ENCODE peak calls at places on chromosomes 1 and 21, in seven cellular contexts. One of them, this sample, is unnamed.
A peak's percentile ranks its signal among the peaks of the same experiment; 100 is the strongest.

GRCh38 chr1:195866383-195867222 is 741.6 kb downstream of the KCNT2 start:
- DNase-seq in fibroblast of lung: no peak
- DNase-seq in bronchial epithelial cell: no peak
- DNase-seq in neural progenitor cell: no peak
- DNase-seq in AG04450: no peak
- DNase-seq in GM12864: no peak
- DNase-seq in aorta: no peak
- DNase-seq in this sample: no peak

GRCh38 chr1:64001038-64001437 is 202.4 kb upstream of the UBE2U start:
- DNase-seq in bronchial epithelial cell: no peak
- DNase-seq in fibroblast of lung: peak; percentile 38
- DNase-seq in aorta: no peak
- DNase-seq in GM12864: no peak
- DNase-seq in AG04450: no peak
- DNase-seq in neural progenitor cell: no peak
- DNase-seq in this sample: no peak

GRCh38 chr21:42593007-42593814 is 60.2 kb upstream of the PDE9A start:
- DNase-seq in AG04450: no peak
- DNase-seq in bronchial epithelial cell: peak; percentile 16
- DNase-seq in fibroblast of lung: peak; percentile 50
- DNase-seq in GM12864: no peak
- DNase-seq in neural progenitor cell: peak; percentile 90
- DNase-seq in aorta: no peak
- DNase-seq in this sample: no peak

GRCh38 chr1:21670956-21671902 is 2.1 kb upstream of the RAP1GAP start:
- DNase-seq in neural progenitor cell: no peak
- DNase-seq in aorta: no peak
- DNase-seq in AG04450: no peak
- DNase-seq in GM12864: no peak
- DNase-seq in fibroblast of lung: no peak
- DNase-seq in bronchial epithelial cell: no peak
- DNase-seq in this sample: no peak

GRCh38 chr1:31215083-31215570 is 24.6 kb downstream of the NKAIN1 start:
- DNase-seq in GM12864: no peak
- DNase-seq in aorta: no peak
- DNase-seq in bronchial epithelial cell: no peak
- DNase-seq in neural progenitor cell: no peak
- DNase-seq in AG04450: no peak
- DNase-seq in fibroblast of lung: no peak
- DNase-seq in this sample: no peak

GRCh38 chr1:224356685-224357625 is at the start of gene CNIH4:
- DNase-seq in neural progenitor cell: peak; percentile 96
- DNase-seq in bronchial epithelial cell: peak; percentile 94
- DNase-seq in GM12864: peak; percentile 83
- DNase-seq in fibroblast of lung: peak; percentile 97
- DNase-seq in aorta: peak; percentile 95
- DNase-seq in AG04450: peak; percentile 85
- DNase-seq in this sample: peak; percentile 85

GRCh38 chr1:224783006-224783651 is 146.3 kb upstream of the DNAH14 start:
- DNase-seq in AG04450: no peak
- DNase-seq in fibroblast of lung: no peak
- DNase-seq in aorta: no peak
- DNase-seq in bronchial epithelial cell: no peak
- DNase-seq in GM12864: peak; percentile 24
- DNase-seq in neural progenitor cell: no peak
- DNase-seq in this sample: no peak

GRCh38 chr1:186559601-186560116 is 98.7 kb upstream of the PDC start:
- DNase-seq in AG04450: no peak
- DNase-seq in neural progenitor cell: no peak
- DNase-seq in GM12864: no peak
- DNase-seq in aorta: no peak
- DNase-seq in fibroblast of lung: no peak
- DNase-seq in bronchial epithelial cell: peak; percentile 99
- DNase-seq in this sample: no peak

GRCh38 chr1:68104155-68104554 is 53.7 kb upstream of the DIRAS3 start:
- DNase-seq in aorta: no peak
- DNase-seq in fibroblast of lung: peak; percentile 71
- DNase-seq in GM12864: no peak
- DNase-seq in bronchial epithelial cell: no peak
- DNase-seq in neural progenitor cell: no peak
- DNase-seq in AG04450: peak; percentile 71
- DNase-seq in this sample: peak; percentile 76

GRCh38 chr1:9889411-9889810 is 20.7 kb downstream of the CTNNBIP1 start:
- DNase-seq in AG04450: no peak
- DNase-seq in GM12864: no peak
- DNase-seq in bronchial epithelial cell: no peak
- DNase-seq in aorta: no peak
- DNase-seq in fibroblast of lung: no peak
- DNase-seq in neural progenitor cell: no peak
- DNase-seq in this sample: no peak

GRCh38 chr1:117933769-117934168 is 4.2 kb downstream of the WDR3 start:
- DNase-seq in fibroblast of lung: no peak
- DNase-seq in bronchial epithelial cell: no peak
- DNase-seq in aorta: no peak
- DNase-seq in GM12864: no peak
- DNase-seq in AG04450: no peak
- DNase-seq in neural progenitor cell: no peak
- DNase-seq in this sample: no peak

GRCh38 chr1:85581138-85581801 is 709 bp downstream of the CCN1 start:
- DNase-seq in GM12864: no peak
- DNase-seq in neural progenitor cell: peak; percentile 88
- DNase-seq in fibroblast of lung: peak; percentile 94
- DNase-seq in AG04450: peak; percentile 52
- DNase-seq in aorta: peak; percentile 86
- DNase-seq in bronchial epithelial cell: peak; percentile 63
- DNase-seq in this sample: peak; percentile 65

GRCh38 chr1:36091141-36091540 is 2.4 kb downstream of the ADPRS start:
- DNase-seq in GM12864: no peak
- DNase-seq in aorta: peak; percentile 39
- DNase-seq in AG04450: no peak
- DNase-seq in neural progenitor cell: no peak
- DNase-seq in bronchial epithelial cell: no peak
- DNase-seq in fibroblast of lung: no peak
- DNase-seq in this sample: no peak

GRCh38 chr1:186819140-186819539 is 9.6 kb upstream of the PLA2G4A start:
- DNase-seq in AG04450: peak; percentile 45
- DNase-seq in neural progenitor cell: no peak
- DNase-seq in bronchial epithelial cell: no peak
- DNase-seq in aorta: no peak
- DNase-seq in GM12864: no peak
- DNase-seq in fibroblast of lung: peak; percentile 78
- DNase-seq in this sample: peak; percentile 59

GRCh38 chr21:46129846-46130651 is 25.3 kb downstream of the FTCD start:
- DNase-seq in GM12864: no peak
- DNase-seq in bronchial epithelial cell: no peak
- DNase-seq in aorta: peak; percentile 75
- DNase-seq in fibroblast of lung: no peak
- DNase-seq in neural progenitor cell: no peak
- DNase-seq in AG04450: no peak
- DNase-seq in this sample: no peak

GRCh38 chr1:9537863-9538668 is 1.2 kb upstream of the SLC25A33 start:
- DNase-seq in AG04450: no peak
- DNase-seq in neural progenitor cell: no peak
- DNase-seq in GM12864: no peak
- DNase-seq in aorta: no peak
- DNase-seq in bronchial epithelial cell: peak; percentile 41
- DNase-seq in fibroblast of lung: no peak
- DNase-seq in this sample: no peak

GRCh38 chr1:151849871-151850270 is 3.6 kb downstream of the THEM5 start:
- DNase-seq in GM12864: no peak
- DNase-seq in AG04450: no peak
- DNase-seq in fibroblast of lung: no peak
- DNase-seq in aorta: no peak
- DNase-seq in bronchial epithelial cell: no peak
- DNase-seq in neural progenitor cell: no peak
- DNase-seq in this sample: no peak

GRCh38 chr21:36698160-36699025 is 522 bp upstream of the SIM2 start:
- DNase-seq in GM12864: no peak
- DNase-seq in fibroblast of lung: no peak
- DNase-seq in AG04450: no peak
- DNase-seq in bronchial epithelial cell: no peak
- DNase-seq in aorta: no peak
- DNase-seq in neural progenitor cell: peak; percentile 69
- DNase-seq in this sample: no peak

GRCh38 chr1:153794671-153795324 is 19.6 kb downstream of the SLC27A3 start:
- DNase-seq in neural progenitor cell: peak; percentile 90
- DNase-seq in fibroblast of lung: no peak
- DNase-seq in bronchial epithelial cell: no peak
- DNase-seq in aorta: peak; percentile 69
- DNase-seq in AG04450: no peak
- DNase-seq in GM12864: no peak
- DNase-seq in this sample: no peak

GRCh38 chr1:108038837-108039236 is 73.9 kb upstream of the VAV3 start:
- DNase-seq in aorta: no peak
- DNase-seq in fibroblast of lung: no peak
- DNase-seq in GM12864: no peak
- DNase-seq in AG04450: no peak
- DNase-seq in neural progenitor cell: no peak
- DNase-seq in bronchial epithelial cell: no peak
- DNase-seq in this sample: no peak

GRCh38 chr21:37671381-37671780 is 244.9 kb downstream of the KCNJ6 start:
- DNase-seq in AG04450: no peak
- DNase-seq in fibroblast of lung: no peak
- DNase-seq in bronchial epithelial cell: peak; percentile 52
- DNase-seq in neural progenitor cell: no peak
- DNase-seq in aorta: no peak
- DNase-seq in GM12864: no peak
- DNase-seq in this sample: no peak

GRCh38 chr1:22217811-22218460 is 75.0 kb upstream of the WNT4 start:
- DNase-seq in fibroblast of lung: no peak
- DNase-seq in neural progenitor cell: no peak
- DNase-seq in GM12864: no peak
- DNase-seq in bronchial epithelial cell: no peak
- DNase-seq in aorta: peak; percentile 61
- DNase-seq in AG04450: no peak
- DNase-seq in this sample: no peak

GRCh38 chr1:210233216-210233494 is 559 bp downstream of the SERTAD4 start:
- DNase-seq in fibroblast of lung: no peak
- DNase-seq in GM12864: no peak
- DNase-seq in aorta: peak; percentile 86
- DNase-seq in neural progenitor cell: peak; percentile 56
- DNase-seq in AG04450: no peak
- DNase-seq in bronchial epithelial cell: no peak
- DNase-seq in this sample: no peak

GRCh38 chr1:210232524-210233215 is at the start of gene SERTAD4:
- DNase-seq in aorta: peak; percentile 75
- DNase-seq in GM12864: no peak
- DNase-seq in AG04450: no peak
- DNase-seq in bronchial epithelial cell: peak; percentile 86
- DNase-seq in neural progenitor cell: peak; percentile 67
- DNase-seq in fibroblast of lung: no peak
- DNase-seq in this sample: no peak

GRCh38 chr1:210231846-210232523 is 611 bp upstream of the SERTAD4 start:
- DNase-seq in neural progenitor cell: no peak
- DNase-seq in AG04450: no peak
- DNase-seq in bronchial epithelial cell: peak; percentile 78
- DNase-seq in aorta: no peak
- DNase-seq in GM12864: no peak
- DNase-seq in fibroblast of lung: peak; percentile 20
- DNase-seq in this sample: no peak

GRCh38 chr1:210234254-210234747 is 1.7 kb downstream of the SERTAD4 start:
- DNase-seq in AG04450: no peak
- DNase-seq in aorta: peak; percentile 81
- DNase-seq in GM12864: no peak
- DNase-seq in bronchial epithelial cell: no peak
- DNase-seq in fibroblast of lung: no peak
- DNase-seq in neural progenitor cell: no peak
- DNase-seq in this sample: no peak

GRCh38 chr1:210233495-210234253 is 1.1 kb downstream of the SERTAD4 start:
- DNase-seq in GM12864: no peak
- DNase-seq in aorta: peak; percentile 88
- DNase-seq in bronchial epithelial cell: peak; percentile 64
- DNase-seq in fibroblast of lung: peak; percentile 35
- DNase-seq in AG04450: no peak
- DNase-seq in neural progenitor cell: peak; percentile 63
- DNase-seq in this sample: no peak
- H3K4me3 ChIP-seq in GM12864: no peak overlapping the region
- H3K4me3 ChIP-seq in aorta: peak overlapping the region; percentile 97
- H3K4me3 ChIP-seq in bronchial epithelial cell: peak overlapping the region; percentile 66
- H3K4me3 ChIP-seq in fibroblast of lung: peak overlapping the region; percentile 47
- H3K4me3 ChIP-seq in AG04450: peak overlapping the region; percentile 69
- H3K4me3 ChIP-seq in neural progenitor cell: peak overlapping the region; percentile 65
- H3K4me3 ChIP-seq in this sample: peak overlapping the region; percentile 47

GRCh38 chr1:212667223-212668139 is 32.2 kb downstream of the BATF3 start:
- DNase-seq in bronchial epithelial cell: peak; percentile 39
- DNase-seq in neural progenitor cell: no peak
- DNase-seq in fibroblast of lung: peak; percentile 93
- DNase-seq in AG04450: peak; percentile 79
- DNase-seq in GM12864: no peak
- DNase-seq in aorta: no peak
- DNase-seq in this sample: peak; percentile 91
- H3K4me3 ChIP-seq in bronchial epithelial cell: no peak overlapping the region
- H3K4me3 ChIP-seq in neural progenitor cell: no peak overlapping the region
- H3K4me3 ChIP-seq in fibroblast of lung: peak overlapping the region; percentile 21
- H3K4me3 ChIP-seq in AG04450: peak overlapping the region; percentile 48
- H3K4me3 ChIP-seq in GM12864: no peak overlapping the region
- H3K4me3 ChIP-seq in aorta: no peak overlapping the region
- H3K4me3 ChIP-seq in this sample: peak overlapping the region; percentile 16

GRCh38 chr1:223133824-223134435 is 9.1 kb downstream of the TLR5 start:
- DNase-seq in neural progenitor cell: peak; percentile 93
- DNase-seq in bronchial epithelial cell: peak; percentile 92
- DNase-seq in fibroblast of lung: peak; percentile 80
- DNase-seq in aorta: peak; percentile 94
- DNase-seq in GM12864: no peak
- DNase-seq in AG04450: peak; percentile 57
- DNase-seq in this sample: peak; percentile 31
- H3K4me3 ChIP-seq in neural progenitor cell: peak overlapping the region; percentile 52
- H3K4me3 ChIP-seq in bronchial epithelial cell: peak overlapping the region; percentile 23
- H3K4me3 ChIP-seq in fibroblast of lung: no peak overlapping the region
- H3K4me3 ChIP-seq in aorta: peak overlapping the region; percentile 58
- H3K4me3 ChIP-seq in GM12864: no peak overlapping the region
- H3K4me3 ChIP-seq in AG04450: peak overlapping the region; percentile 46
- H3K4me3 ChIP-seq in this sample: peak overlapping the region; percentile 23

DNA sequence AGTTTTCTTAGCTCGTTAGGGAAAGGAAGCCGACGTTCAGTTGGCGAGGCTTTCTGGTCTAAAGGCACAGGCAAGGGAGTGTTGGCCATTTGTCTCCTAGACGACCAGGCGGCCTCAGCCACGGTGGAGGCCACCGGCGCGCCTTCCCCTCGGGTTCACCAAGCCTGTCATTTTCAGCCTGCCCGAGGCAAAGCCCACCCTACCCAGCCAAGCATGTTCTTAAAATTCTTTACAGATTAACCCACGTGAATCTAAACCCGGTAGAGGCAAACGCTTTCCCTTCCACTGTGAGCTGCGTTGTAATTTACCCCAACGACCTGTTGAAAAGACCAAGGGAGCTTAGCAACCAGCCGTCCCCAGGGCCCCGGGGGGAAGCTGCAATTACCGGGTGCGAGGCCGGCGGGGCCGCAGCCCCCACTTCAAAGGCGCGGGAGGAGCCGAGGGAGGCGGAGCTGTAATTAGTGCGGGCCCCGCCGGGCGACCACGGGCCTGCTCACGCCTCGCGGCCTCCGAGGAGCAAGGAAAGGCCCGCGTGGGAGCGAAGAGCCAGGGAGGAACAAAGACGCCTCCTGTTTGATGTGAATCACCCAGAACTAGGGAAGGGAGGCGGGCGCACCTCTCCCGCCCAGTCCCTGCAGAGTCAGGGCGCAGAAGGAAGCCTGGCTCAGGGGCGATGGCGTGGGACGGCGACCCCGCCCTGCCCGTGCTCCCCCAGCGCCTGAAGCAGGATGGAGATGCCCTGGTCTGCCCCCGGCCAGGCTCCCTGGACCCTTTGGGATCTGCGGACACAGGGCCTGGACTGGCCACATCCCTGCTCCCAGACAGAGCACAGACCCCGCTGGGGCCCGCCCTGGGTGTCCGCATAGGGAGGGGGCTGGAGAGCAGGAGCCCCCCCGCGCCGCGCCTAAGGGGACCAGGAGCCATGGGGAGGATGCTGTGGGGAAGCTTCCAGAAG is 12.1 kb upstream of the TSPEAR start:
- DNase-seq in neural progenitor cell: peak; percentile 48
- DNase-seq in aorta: peak; percentile 71
- DNase-seq in AG04450: no peak
- DNase-seq in GM12864: no peak
- DNase-seq in bronchial epithelial cell: no peak
- DNase-seq in fibroblast of lung: no peak
- DNase-seq in this sample: no peak
- H3K4me3 ChIP-seq in neural progenitor cell: no peak overlapping the region
- H3K4me3 ChIP-seq in aorta: no peak overlapping the region
- H3K4me3 ChIP-seq in AG04450: no peak overlapping the region
- H3K4me3 ChIP-seq in GM12864: no peak overlapping the region
- H3K4me3 ChIP-seq in bronchial epithelial cell: no peak overlapping the region
- H3K4me3 ChIP-seq in fibroblast of lung: no peak overlapping the region
- H3K4me3 ChIP-seq in this sample: no peak overlapping the region

This sample was measured in skeletal muscle cell.